ENCODE peak calls at places on chromosomes 6 and 20, in eight cellular contexts. Z, S, R, K, H, F, D and Y are unnamed samples.

GRCh38 chr6:154605207-154605877 is 94.9 kb upstream of the CNKSR3 start:
- DNase-seq in Z (no peak), S (no peak), R (no peak), K (no peak), H (no peak), F (peak; percentile 27), D (peak; percentile 80), Y (no peak)

GRCh38 chr6:116842374-116842947 is 13.6 kb upstream of the GPRC6A start:
- DNase-seq in Z (no peak), S (no peak), R (no peak), K (no peak), H (no peak), F (no peak), D (no peak), Y (no peak)

GRCh38 chr6:40395066-40395697 is 192.0 kb downstream of the LRFN2 start:
- DNase-seq in Z (no peak), S (no peak), R (no peak), K (no peak), H (peak; percentile 68), F (no peak), D (no peak), Y (no peak)

GRCh38 chr6:100078509-100078908 is 84.5 kb upstream of the MCHR2 start:
- DNase-seq in Z (no peak), S (no peak), R (peak; percentile 34), K (no peak), H (peak; percentile 15), F (no peak), D (peak; percentile 36), Y (peak; percentile 18)

GRCh38 chr20:19688031-19688806 is 69.8 kb upstream of the RIN2 start:
- DNase-seq in Z (peak; percentile 80), S (no peak), R (peak; percentile 79), K (peak; percentile 60), H (peak; percentile 16), F (no peak), D (peak; percentile 82), Y (peak; percentile 80)

GRCh38 chr20:35726759-35727711 is 15.0 kb downstream of the RBM39 start:
- DNase-seq in Z (no peak), S (no peak), R (no peak), K (no peak), H (no peak), F (no peak), D (no peak), Y (no peak)

GRCh38 chr20:17885076-17885475 is 83.5 kb downstream of the SNX5 start:
- DNase-seq in Z (no peak), S (no peak), R (no peak), K (no peak), H (no peak), F (no peak), D (no peak), Y (no peak)

GRCh38 chr6:117503211-117503610 is 20.7 kb downstream of the DCBLD1 start:
- DNase-seq in Z (no peak), S (no peak), R (no peak), K (no peak), H (no peak), F (no peak), D (no peak), Y (no peak)

GRCh38 chr6:113600556-113601339 is 256.4 kb upstream of the MARCKS start:
- DNase-seq in Z (no peak), S (no peak), R (no peak), K (no peak), H (no peak), F (no peak), D (no peak), Y (no peak)

GRCh38 chr6:94463306-94463705 is 1043.9 kb upstream of the EPHA7 start:
- DNase-seq in Z (no peak), S (no peak), R (no peak), K (no peak), H (no peak), F (no peak), D (no peak), Y (no peak)

GRCh38 chr6:25010917-25011625 is 75.3 kb upstream of the RIPOR2 start:
- DNase-seq in Z (no peak), S (no peak), R (no peak), K (no peak), H (no peak), F (no peak), D (peak; percentile 54), Y (no peak)

GRCh38 chr20:23349338-23350006 is 1.1 kb upstream of the NXT1 start:
- DNase-seq in Z (no peak), S (no peak), R (peak; percentile 43), K (peak; percentile 69), H (peak; percentile 68), F (peak; percentile 53), D (no peak), Y (peak; percentile 46)

GRCh38 chr6:16324622-16325225 is 86.3 kb downstream of the GMPR start:
- DNase-seq in Z (no peak), S (no peak), R (no peak), K (no peak), H (no peak), F (no peak), D (peak; percentile 50), Y (no peak)

GRCh38 chr6:167892835-167893234 is 66.1 kb downstream of the AFDN start:
- DNase-seq in Z (no peak), S (no peak), R (peak; percentile 28), K (no peak), H (no peak), F (no peak), D (no peak), Y (no peak)

GRCh38 chr20:62710886-62711702 is 2.5 kb downstream of the NTSR1 start:
- DNase-seq in Z (no peak), S (no peak), R (no peak), K (no peak), H (no peak), F (no peak), D (no peak), Y (no peak)

GRCh38 chr6:6885521-6886088 is 222.2 kb upstream of the RREB1 start:
- DNase-seq in Z (no peak), S (no peak), R (no peak), K (no peak), H (no peak), F (no peak), D (no peak), Y (peak; percentile 79)

GRCh38 chr20:23302801-23303200 is 47.8 kb upstream of the NXT1 start:
- DNase-seq in Z (no peak), S (no peak), R (no peak), K (no peak), H (no peak), F (no peak), D (no peak), Y (no peak)

GRCh38 chr20:22597303-22597702 is 12.9 kb upstream of the FOXA2 start:
- DNase-seq in Z (no peak), S (no peak), R (no peak), K (no peak), H (no peak), F (no peak), D (no peak), Y (no peak)

GRCh38 chr6:63795006-63795405 is 159.4 kb downstream of the PHF3 start:
- DNase-seq in Z (no peak), S (no peak), R (peak; percentile 47), K (no peak), H (no peak), F (no peak), D (no peak), Y (no peak)

GRCh38 chr6:37741757-37742400 is 44.2 kb upstream of the MDGA1 start:
- DNase-seq in Z (no peak), S (no peak), R (peak; percentile 29), K (no peak), H (peak; percentile 57), F (peak; percentile 45), D (no peak), Y (peak; percentile 7)

GRCh38 chr6:142112451-142113061 is 20.2 kb upstream of the GJE1 start:
- DNase-seq in Z (peak; percentile 71), S (peak; percentile 69), R (peak; percentile 90), K (peak; percentile 49), H (peak; percentile 54), F (peak; percentile 23), D (peak; percentile 53), Y (peak; percentile 84)

GRCh38 chr6:149140137-149140909 is 177.2 kb upstream of the TAB2 start:
- DNase-seq in Z (no peak), S (no peak), R (no peak), K (no peak), H (no peak), F (peak; percentile 45), D (no peak), Y (no peak)

GRCh38 chr6:21426841-21427490 is 166.6 kb upstream of the SOX4 start:
- DNase-seq in Z (no peak), S (no peak), R (no peak), K (no peak), H (no peak), F (no peak), D (peak; percentile 31), Y (no peak)

GRCh38 chr20:24917797-24918578 is 31.1 kb upstream of the CST7 start:
- DNase-seq in Z (peak; percentile 74), S (peak; percentile 41), R (peak; percentile 85), K (peak; percentile 74), H (peak; percentile 80), F (peak; percentile 89), D (peak; percentile 28), Y (peak; percentile 90)

GRCh38 chr20:60642546-60642945 is 609.5 kb upstream of the CDH4 start:
- DNase-seq in Z (no peak), S (no peak), R (no peak), K (no peak), H (no peak), F (no peak), D (no peak), Y (no peak)

GRCh38 chr20:61746781-61747180 is 318.9 kb downstream of the TAF4 start:
- DNase-seq in Z (no peak), S (no peak), R (no peak), K (no peak), H (no peak), F (no peak), D (no peak), Y (no peak)

GRCh38 chr6:37698264-37699137 is 818 bp upstream of the MDGA1 start:
- DNase-seq in Z (peak; percentile 41), S (peak; percentile 48), R (peak; percentile 79), K (no peak), H (peak; percentile 78), F (peak; percentile 67), D (peak; percentile 2), Y (peak; percentile 45)

GRCh38 chr6:44115866-44116265 is 11.4 kb downstream of the MRPL14 start:
- DNase-seq in Z (no peak), S (no peak), R (no peak), K (no peak), H (no peak), F (no peak), D (peak; percentile 79), Y (no peak)

GRCh38 chr20:41649489-41649888 is 31.3 kb upstream of the CHD6 start:
- DNase-seq in Z (no peak), S (no peak), R (peak; percentile 15), K (no peak), H (peak; percentile 4), F (no peak), D (no peak), Y (no peak)